ENCODE peak calls at places on chromosomes 6 and 20, in four cellular contexts. N is stomach, I is breast epithelium, T is ovary. A is an unnamed sample.

GRCh38 chr6:124683507-124683906 is 278.7 kb upstream of the RNF217 start:
- DNase-seq in I (no peak), T (no peak), N (no peak), A (no peak)

GRCh38 chr6:30888472-30889137 is 4.3 kb downstream of the DDR1 start:
- DNase-seq in N (no peak), T (peak), I (no peak), A (peak)

GRCh38 chr6:17885889-17886576 is 101.4 kb downstream of the KIF13A start:
- DNase-seq in T (no peak), N (no peak), I (no peak), A (no peak)

GRCh38 chr20:57395111-57395959 is 4.1 kb downstream of the RBM38 start:
- DNase-seq in N (peak), I (peak), T (peak), A (no peak)

GRCh38 chr20:57791178-57791945 is 81.5 kb upstream of the PMEPA1 start:
- DNase-seq in N (no peak), I (no peak), T (no peak), A (no peak)

GRCh38 chr6:87407531-87407895 is 259 bp upstream of the CFAP206 start:
- DNase-seq in I (no peak), T (no peak), N (no peak), A (peak)

GRCh38 chr20:49303211-49303610 is 25.4 kb upstream of the ZNFX1 start:
- DNase-seq in N (no peak), T (no peak), I (no peak), A (no peak)

GRCh38 chr20:48563191-48563884 is 264.5 kb downstream of the PREX1 start:
- DNase-seq in I (no peak), T (no peak), N (no peak), A (no peak)

GRCh38 chr6:56347526-56347925 is 100.1 kb upstream of the COL21A1 start:
- DNase-seq in T (no peak), I (no peak), N (no peak), A (no peak)

GRCh38 chr6:107973594-107973993 is 15.6 kb upstream of the SEC63 start:
- DNase-seq in N (no peak), T (no peak), I (no peak), A (no peak)

GRCh38 chr20:1930165-1930564 is 35.0 kb downstream of the SIRPA start:
- DNase-seq in N (no peak), T (no peak), I (no peak), A (no peak)

GRCh38 chr20:37986873-37987601 is 46.2 kb downstream of the TTI1 start:
- DNase-seq in I (peak), N (peak), T (no peak), A (no peak)

GRCh38 chr6:116210750-116211425 is 43.0 kb downstream of the TSPYL4 start:
- DNase-seq in I (no peak), T (no peak), N (no peak), A (no peak)

GRCh38 chr6:31597006-31597405 is 4.2 kb upstream of the NCR3 start:
- DNase-seq in N (no peak), I (no peak), T (no peak), A (no peak)

GRCh38 chr20:21503345-21503744 is 10.5 kb downstream of the NKX2-2 start:
- DNase-seq in I (no peak), T (no peak), N (no peak), A (no peak)

GRCh38 chr20:37807901-37808751 is 94.8 kb upstream of the VSTM2L start:
- DNase-seq in T (no peak), I (no peak), N (no peak), A (no peak)

GRCh38 chr6:19070520-19070919 is 683.4 kb downstream of the RNF144B start:
- DNase-seq in T (no peak), I (no peak), N (no peak), A (no peak)

GRCh38 chr6:135328136-135328535 is 147.0 kb downstream of the MYB start:
- DNase-seq in T (no peak), N (no peak), I (no peak), A (no peak)

GRCh38 chr6:140677781-140678528 is 1303.5 kb upstream of the CITED2 start:
- DNase-seq in N (no peak), I (no peak), T (no peak), A (no peak)

GRCh38 chr6:160972111-160972510 is 19.5 kb upstream of the MAP3K4 start:
- DNase-seq in I (no peak), T (no peak), N (no peak), A (no peak)

GRCh38 chr20:10716855-10717254 is 43.1 kb upstream of the JAG1 start:
- DNase-seq in T (no peak), I (no peak), N (no peak), A (no peak)

GRCh38 chr20:49353348-49353747 is 75.5 kb upstream of the ZNFX1 start:
- DNase-seq in I (no peak), T (no peak), N (no peak), A (no peak)

GRCh38 chr6:51473996-51474975 is 613.1 kb downstream of the PKHD1 start:
- DNase-seq in T (no peak), I (no peak), N (no peak), A (no peak)

GRCh38 chr20:25858495-25859425 is 162.1 kb upstream of the ZNF337 start:
- DNase-seq in N (no peak), T (no peak), I (no peak), A (peak)

GRCh38 chr6:41887355-41887754 is 7.8 kb downstream of the USP49 start:
- DNase-seq in T (no peak), I (no peak), N (no peak), A (no peak)

GRCh38 chr6:163630991-163631390 is 216.5 kb downstream of the QKI start:
- DNase-seq in T (no peak), I (no peak), N (no peak), A (no peak)

GRCh38 chr6:13597073-13597472 is 18.1 kb upstream of the NOL7 start:
- DNase-seq in T (no peak), I (no peak), N (no peak), A (no peak)

GRCh38 chr6:145063091-145063490 is 672.2 kb downstream of the EPM2A start:
- DNase-seq in T (no peak), N (no peak), I (no peak), A (no peak)

GRCh38 chr20:45611054-45611453 is 18.5 kb upstream of the WFDC10A start:
- DNase-seq in N (no peak), I (no peak), T (no peak), A (no peak)

GRCh38 chr6:7215798-7216231 is 97.2 kb downstream of the SSR1 start:
- DNase-seq in N (no peak), T (no peak), I (no peak), A (no peak)

GRCh38 chr20:53839423-53840176 is 230.8 kb downstream of the BCAS1 start:
- DNase-seq in I (peak), T (no peak), N (peak), A (no peak)

GRCh38 chr6:161333410-161333809 is 59.5 kb upstream of the AGPAT4 start:
- DNase-seq in I (no peak), T (no peak), N (no peak), A (no peak)

GRCh38 chr20:9359561-9360308 is 154.7 kb upstream of the LAMP5 start:
- DNase-seq in N (peak), I (no peak), T (no peak), A (peak)

GRCh38 chr6:147741419-147741818 is 232.9 kb downstream of the SAMD5 start:
- DNase-seq in N (no peak), T (no peak), I (no peak), A (no peak)

GRCh38 chr6:109001554-109001953 is 93.1 kb downstream of the SESN1 start:
- DNase-seq in T (no peak), I (no peak), N (no peak), A (no peak)

GRCh38 chr6:109000289-109000688 is 94.4 kb downstream of the SESN1 start:
- DNase-seq in T (no peak), I (no peak), N (no peak), A (no peak)

GRCh38 chr6:108999428-108999827 is 95.2 kb downstream of the SESN1 start:
- DNase-seq in N (no peak), I (no peak), T (no peak), A (no peak)

GRCh38 chr6:109002882-109003281 is 91.8 kb downstream of the SESN1 start:
- DNase-seq in I (no peak), N (no peak), T (no peak), A (no peak)

DNA sequence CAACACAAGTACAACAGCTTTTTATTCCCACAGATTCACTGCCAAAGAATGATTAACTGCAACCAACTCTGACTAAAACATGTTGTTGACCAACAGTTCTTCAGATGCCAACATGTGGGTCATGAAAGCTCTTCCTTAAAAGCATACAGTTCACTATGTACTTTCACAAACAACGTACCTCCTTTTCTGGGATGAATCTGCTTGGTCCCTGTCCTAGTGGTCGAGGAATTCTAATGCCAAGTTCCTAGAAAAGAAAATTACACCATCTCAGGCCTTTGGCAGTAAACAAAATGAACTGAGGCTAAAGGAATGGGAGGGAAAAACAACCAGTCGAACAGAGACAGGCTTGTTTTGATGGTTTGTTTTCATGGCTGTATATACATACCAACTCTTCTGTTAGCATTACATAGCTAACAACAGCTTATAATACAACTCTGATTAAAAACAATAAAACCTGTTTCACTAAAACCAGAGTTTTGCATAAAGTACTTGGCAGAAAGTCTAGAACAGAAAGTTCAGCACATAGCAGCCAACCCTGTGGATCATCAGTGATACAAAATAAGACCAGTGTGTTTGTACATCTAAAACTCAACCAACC is 92.4 kb downstream of the SESN1 start:
- DNase-seq in T (no peak), N (no peak), I (peak), A (peak)
- TF ChIP-seq POLR2A in T (peak), N (no peak), I (no peak), A (no peak)

DNA sequence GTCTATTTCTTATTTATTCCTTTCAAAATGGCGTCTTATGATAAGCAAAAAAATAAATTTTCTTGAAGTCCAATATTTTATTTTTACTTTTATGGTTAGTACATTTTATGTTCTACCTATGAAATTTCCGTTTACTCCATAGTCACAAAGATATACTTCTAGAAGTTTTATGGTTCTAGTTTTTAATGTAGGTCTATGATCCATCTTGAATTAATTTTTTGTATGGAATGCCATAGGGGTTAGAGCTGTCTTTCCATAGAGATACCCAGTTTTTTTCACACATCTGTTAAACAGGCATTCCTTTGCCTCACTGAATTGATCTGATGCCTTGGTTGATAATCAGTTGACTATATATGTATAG is 24.9 kb upstream of the ASIP start:
- DNase-seq in I (no peak), T (no peak), N (no peak), A (no peak)
- H3K4me3 ChIP-seq in I (peak), T (peak), N (peak), A (no peak)

GRCh38 chr20:32443386-32443974 is 85.3 kb downstream of the ASXL1 start:
- DNase-seq in T (no peak), N (no peak), I (no peak), A (no peak)
- TF ChIP-seq CTCF in T (no peak), N (no peak), I (no peak), A (no peak)

DNA sequence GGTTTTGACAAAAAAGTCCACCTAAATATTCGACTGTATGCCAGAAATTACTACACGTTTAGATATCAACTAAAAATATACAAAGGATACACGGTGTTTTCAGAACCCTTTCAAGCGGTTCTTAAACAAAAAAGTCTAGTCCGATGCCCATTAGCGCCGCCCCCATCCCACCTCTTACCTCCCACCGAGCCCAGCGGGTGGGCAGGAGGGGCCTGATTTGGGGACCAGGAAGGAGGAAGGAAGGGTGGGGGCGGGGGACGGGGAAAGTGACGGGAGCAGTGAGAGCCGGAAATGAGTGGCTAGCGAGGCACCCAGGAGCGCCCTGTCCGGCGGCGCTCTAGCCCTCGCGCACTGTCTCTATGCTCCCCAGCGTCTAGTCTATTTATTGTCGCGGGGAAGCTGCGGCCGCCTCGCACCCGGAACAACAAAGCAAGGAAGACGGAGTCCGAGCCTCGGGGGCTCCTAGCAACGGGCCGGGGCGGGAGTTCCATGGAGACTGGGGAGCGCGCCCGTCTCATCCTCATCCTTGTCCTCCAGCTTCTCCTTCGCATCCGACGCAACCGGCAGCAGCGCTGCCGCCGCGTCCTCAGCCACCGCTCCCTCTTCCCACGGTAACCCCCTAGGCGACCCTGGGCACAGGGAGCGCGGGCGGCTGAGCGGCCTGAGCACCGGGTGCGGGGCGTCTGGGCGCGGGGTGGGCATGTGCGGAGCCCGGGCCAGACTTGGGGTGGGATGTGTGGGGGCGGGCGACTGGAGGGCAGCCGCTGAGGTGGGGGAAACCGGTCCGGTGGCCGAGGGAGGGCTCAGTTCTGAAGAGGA is at the start of gene TBPL1:
- DNase-seq in N (peak), I (peak), T (peak), A (peak)
- TF ChIP-seq POLR2A in N (peak), I (no peak), T (peak), A (no peak)

DNA sequence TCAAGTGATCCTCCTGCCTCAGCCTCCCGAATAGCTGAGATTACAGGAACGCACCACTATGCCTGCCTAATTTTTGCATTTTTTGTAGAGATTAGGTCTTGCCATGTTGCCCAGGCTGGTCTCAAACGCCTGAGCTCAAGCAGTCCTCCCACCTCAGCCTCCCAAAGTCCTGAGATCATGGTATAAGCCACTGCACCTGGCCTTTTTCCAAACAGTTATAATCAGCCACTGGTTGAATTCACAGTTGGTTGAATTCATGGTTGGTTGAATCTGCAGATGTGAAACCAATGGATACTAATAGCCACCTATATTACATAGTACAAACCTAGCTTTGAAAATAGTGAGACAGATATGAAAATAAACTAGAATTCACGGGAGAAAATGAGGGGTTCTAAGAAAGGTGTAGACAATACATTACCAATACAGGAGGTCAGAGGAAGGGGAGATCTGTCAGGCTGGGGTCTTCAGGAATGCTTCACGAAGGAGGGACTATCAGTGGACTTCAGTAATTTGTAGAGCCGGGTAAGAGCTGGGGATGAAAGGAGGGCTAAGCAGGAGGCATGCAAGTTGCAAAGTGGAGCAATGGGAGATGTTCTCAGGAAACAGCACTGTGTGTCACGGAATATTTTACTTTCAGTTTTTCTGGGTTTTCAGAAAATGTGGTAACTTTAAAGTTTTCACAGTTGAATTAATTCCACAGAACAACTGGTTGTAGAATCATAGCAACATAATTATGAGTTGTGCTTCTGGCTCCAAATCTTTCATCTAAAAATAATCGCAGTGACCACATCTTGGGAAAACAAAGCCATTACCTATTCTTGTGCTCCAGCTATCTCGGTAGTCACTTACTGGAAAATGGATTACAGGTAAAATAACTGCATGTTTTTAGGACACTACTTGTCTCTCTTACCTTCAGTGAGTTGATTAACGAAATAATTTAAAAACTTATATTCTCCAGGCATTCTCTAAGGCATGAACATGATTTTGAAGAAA is 12.9 kb upstream of the CEP85L start:
- DNase-seq in I (no peak), T (no peak), N (no peak), A (no peak)
- H3K4me3 ChIP-seq in I (peak), T (peak), N (peak), A (no peak)

DNA sequence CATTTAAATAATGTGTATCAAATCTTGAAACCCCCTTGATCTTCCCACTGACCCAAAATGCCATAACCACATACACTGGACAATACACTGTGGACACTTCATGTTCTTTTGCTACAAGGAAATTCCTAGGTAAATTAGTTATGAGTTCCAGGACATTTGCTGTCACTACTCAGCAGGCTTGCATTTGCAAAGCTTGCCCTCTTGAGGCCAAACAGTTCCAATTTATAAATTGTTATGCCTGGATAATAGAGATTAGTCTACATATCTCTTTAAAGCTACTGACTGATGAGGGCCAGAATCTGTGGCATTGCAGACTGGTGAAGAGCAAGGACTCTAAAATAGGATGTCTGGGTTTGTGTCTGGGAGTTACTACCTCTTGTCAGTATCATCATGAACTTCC is 17.4 kb upstream of the RAB32 start:
- DNase-seq in N (no peak), I (no peak), T (no peak), A (no peak)
- TF ChIP-seq CTCF in N (no peak), I (no peak), T (no peak), A (no peak)

GRCh38 chr6:167932468-167933276 is 64.8 kb upstream of the KIF25 start:
- DNase-seq in T (no peak), I (peak), N (no peak), A (no peak)
- TF ChIP-seq POLR2A in T (no peak), I (no peak), N (no peak), A (no peak)

DNA sequence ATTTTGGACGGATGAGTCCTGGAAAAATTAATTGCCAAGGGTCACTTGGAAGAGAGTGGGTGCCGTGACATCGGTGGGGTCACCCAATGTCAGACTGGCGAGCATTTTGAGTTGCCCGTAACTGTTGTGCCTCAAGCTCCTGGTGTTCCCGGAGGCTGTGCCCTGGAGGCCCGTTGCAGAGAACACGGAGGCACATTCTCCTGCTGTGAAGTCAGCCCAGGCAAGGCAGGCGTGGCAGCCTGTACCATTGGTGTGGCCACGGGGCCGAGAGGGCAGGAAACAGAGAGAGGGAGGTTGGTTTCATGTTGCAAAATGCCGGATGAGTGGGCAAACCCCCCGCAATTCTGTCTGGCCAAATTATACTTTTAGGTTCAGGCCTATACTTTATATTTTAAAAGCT is 81.2 kb downstream of the THBS2 start:
- DNase-seq in N (no peak), T (peak), I (no peak), A (no peak)
- H3K4me3 ChIP-seq in N (no peak), T (no peak), I (no peak), A (no peak)

A was measured in lower leg skin.